ENCODE peak calls at places on chromosomes 4 and X, in five cellular contexts. H is CD4-positive, alpha-beta T cell; E is AG10803; K is osteocyte; T is H9. B is an unnamed sample.

GRCh38 chr4:138410266-138410665 is 168.1 kb upstream of the SLC7A11 start:
- DNase-seq in H (no peak), K (no peak), E (no peak), T (no peak), B (no peak)

GRCh38 chr4:176321589-176321988 is 1.8 kb downstream of the SPCS3 start:
- DNase-seq in E (no peak), K (no peak), H (no peak), T (no peak), B (no peak)

GRCh38 chr4:142645478-142646108 is 200.5 kb downstream of the INPP4B start:
- DNase-seq in H (no peak), E (no peak), T (no peak), K (no peak), B (no peak)

GRCh38 chr4:190018201-190018920 is 8.7 kb downstream of the FRG2 start:
- DNase-seq in T (no peak), H (no peak), E (no peak), K (no peak), B (no peak)

GRCh38 chr4:165738571-165738970 is 134.5 kb upstream of the TLL1 start:
- DNase-seq in H (no peak), K (no peak), E (no peak), T (no peak), B (no peak)

GRCh38 chr4:1447676-1448588 is 41.7 kb upstream of the NKX1-1 start:
- DNase-seq in H (no peak), E (no peak), T (no peak), K (peak), B (peak)

GRCh38 chrX:44303119-44303518 is 40.4 kb downstream of the EFHC2 start:
- DNase-seq in H (no peak), K (no peak), T (no peak), E (no peak), B (no peak)

GRCh38 chrX:16138108-16138427 is 14.7 kb downstream of the GRPR start:
- DNase-seq in H (no peak), T (no peak), E (no peak), K (no peak), B (no peak)

GRCh38 chr4:73259552-73260140 is 1.0 kb upstream of the ANKRD17 start:
- DNase-seq in K (no peak), T (no peak), H (no peak), E (peak), B (no peak)

GRCh38 chr4:41509411-41510008 is 28.4 kb upstream of the LIMCH1 start:
- DNase-seq in H (no peak), E (no peak), K (no peak), T (no peak), B (no peak)

GRCh38 chr4:184906480-184907097 is 80.8 kb upstream of the ACSL1 start:
- DNase-seq in H (no peak), T (no peak), K (no peak), E (no peak), B (no peak)

GRCh38 chr4:105548483-105548882 is 3.9 kb upstream of the ARHGEF38 start:
- DNase-seq in H (no peak), E (no peak), K (no peak), T (no peak), B (no peak)

GRCh38 chr4:139556071-139556734 is at the start of gene SETD7:
- DNase-seq in T (peak), H (peak), K (peak), E (peak), B (peak)

GRCh38 chr4:92047209-92047877 is 256.4 kb upstream of the GRID2 start:
- DNase-seq in T (no peak), H (no peak), K (no peak), E (no peak), B (no peak)
- TF ChIP-seq CTCF in T (peak), H (no peak), K (no peak), E (no peak), B (no peak)

GRCh38 chr4:6802626-6803025 is 20.1 kb downstream of the KIAA0232 start:
- DNase-seq in E (no peak), H (no peak), T (no peak), K (no peak), B (no peak)
- TF ChIP-seq CTCF in E (no peak), H (no peak), T (no peak), K (no peak), B (no peak)

GRCh38 chr4:134773497-134774000 is 572.0 kb upstream of the PABPC4L start:
- DNase-seq in H (no peak), T (no peak), K (no peak), E (no peak), B (no peak)

GRCh38 chr4:134780244-134780643 is 578.7 kb upstream of the PABPC4L start:
- DNase-seq in T (no peak), H (no peak), E (no peak), K (no peak), B (no peak)

DNA sequence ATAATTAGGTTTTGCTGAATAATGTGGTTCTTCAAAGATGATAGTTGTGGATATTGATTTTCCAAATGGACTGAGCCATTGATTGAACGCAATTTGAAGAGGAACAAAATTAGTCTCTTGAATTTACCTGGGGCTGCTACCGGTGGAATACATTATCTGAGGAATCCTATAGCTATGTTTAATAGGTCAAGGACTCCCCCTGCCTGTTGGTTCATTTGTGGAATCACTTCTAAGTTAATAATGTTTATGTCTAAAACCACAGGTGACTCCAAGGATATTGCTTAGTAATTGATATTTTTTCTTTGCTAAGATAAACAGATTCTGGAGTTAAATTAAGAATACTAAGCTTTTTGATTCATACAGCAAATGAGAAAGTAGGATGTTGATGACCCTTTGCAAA is 576.0 kb upstream of the PABPC4L start:
- DNase-seq in H (no peak), E (no peak), T (no peak), K (no peak), B (no peak)
- TF ChIP-seq CTCF in H (no peak), E (no peak), T (peak), K (peak), B (no peak)

GRCh38 chr4:156676116-156676851 is 295.3 kb downstream of the PDGFC start:
- DNase-seq in H (no peak), E (no peak), K (no peak), T (no peak), B (no peak)

GRCh38 chr4:156672924-156673323 is 298.7 kb downstream of the PDGFC start:
- DNase-seq in H (no peak), E (peak), T (no peak), K (no peak), B (no peak)

GRCh38 chr4:156673483-156673882 is 298.1 kb downstream of the PDGFC start:
- DNase-seq in T (no peak), K (no peak), H (no peak), E (peak), B (no peak)

GRCh38 chr4:156677136-156677535 is 294.5 kb downstream of the PDGFC start:
- DNase-seq in K (no peak), T (no peak), H (no peak), E (peak), B (no peak)

DNA sequence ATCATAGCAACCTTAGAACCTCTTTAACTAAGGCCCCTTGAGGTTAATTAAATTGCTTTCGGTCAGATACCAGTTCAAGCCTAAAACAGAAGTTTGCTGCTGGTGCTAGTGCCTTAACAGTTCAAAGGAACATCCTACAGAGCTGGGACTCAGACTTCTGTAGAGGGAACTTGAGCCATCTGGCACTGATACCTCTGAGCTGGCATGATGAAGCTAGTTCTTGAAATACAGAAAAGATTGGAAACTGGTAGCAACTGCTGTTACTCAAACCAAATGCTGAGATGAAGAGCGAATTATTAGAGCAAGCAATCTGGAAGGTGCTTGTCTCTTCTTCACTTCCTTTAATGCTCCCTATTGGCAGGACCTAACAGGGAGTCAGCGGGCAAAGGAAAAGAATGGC is 299.1 kb downstream of the PDGFC start:
- DNase-seq in K (no peak), T (no peak), H (no peak), E (peak), B (no peak)
- TF ChIP-seq CTCF in K (no peak), T (no peak), H (no peak), E (no peak), B (no peak)

DNA sequence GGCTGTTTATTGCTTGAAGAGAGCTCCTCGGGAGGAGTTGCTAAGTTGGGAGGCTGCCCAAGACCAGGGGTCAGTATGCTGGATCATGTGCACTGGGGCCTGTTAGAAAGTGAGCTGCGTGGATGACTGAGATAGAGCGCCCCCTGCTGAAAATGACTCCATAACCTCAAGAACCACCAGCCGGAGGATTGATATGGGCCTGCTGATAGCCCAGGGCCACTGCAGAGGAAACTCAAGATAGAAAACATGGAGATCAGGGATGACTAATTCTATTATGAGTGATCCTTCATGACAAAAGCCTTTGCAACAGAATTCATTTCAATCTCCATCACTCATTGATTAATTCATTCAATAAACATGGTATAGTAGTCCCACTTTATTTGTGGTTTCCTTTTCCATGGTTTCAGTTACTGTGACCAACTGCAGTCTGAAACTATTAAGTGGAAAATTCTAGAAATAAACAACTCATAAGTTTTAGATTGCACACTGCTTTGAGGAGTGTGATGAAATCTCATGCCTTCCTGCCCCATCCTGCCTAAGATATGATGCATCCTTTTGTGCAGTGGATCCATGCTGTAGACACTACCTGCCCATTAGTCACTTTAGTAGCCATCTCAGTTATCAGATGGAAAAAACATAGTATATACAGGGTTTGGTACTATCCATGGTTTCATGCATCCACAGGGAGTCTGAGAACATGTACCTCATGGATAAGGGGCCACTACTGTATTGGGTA is 126.7 kb upstream of the MBNL3 start:
- DNase-seq in T (peak), K (no peak), E (peak), H (peak), B (no peak)
- TF ChIP-seq CTCF in T (peak), K (peak), E (peak), H (peak), B (no peak)

B was measured in right atrium auricular region.